ENCODE peak calls at places on chromosomes 2 and 18, in six cellular contexts. One of them, this sample, is unnamed.

GRCh38 chr2:17800219-17800618 is 16.0 kb upstream of the MSGN1 start:
- DNase-seq in suprapubic skin: no peak
- DNase-seq in HCT116: no peak
- DNase-seq in H54: no peak
- DNase-seq in IMR-90: peak
- DNase-seq in uterus: no peak
- DNase-seq in this sample: no peak

GRCh38 chr2:63444565-63445288 is 143.6 kb downstream of the WDPCP start:
- DNase-seq in uterus: no peak
- DNase-seq in suprapubic skin: no peak
- DNase-seq in IMR-90: no peak
- DNase-seq in HCT116: no peak
- DNase-seq in H54: no peak
- DNase-seq in this sample: no peak

GRCh38 chr18:28514699-28515098 is 337.8 kb upstream of the CDH2 start:
- DNase-seq in uterus: no peak
- DNase-seq in suprapubic skin: no peak
- DNase-seq in H54: no peak
- DNase-seq in HCT116: no peak
- DNase-seq in IMR-90: no peak
- DNase-seq in this sample: no peak

GRCh38 chr2:222998459-222998858 is 53.5 kb upstream of the KCNE4 start:
- DNase-seq in IMR-90: no peak
- DNase-seq in suprapubic skin: no peak
- DNase-seq in H54: no peak
- DNase-seq in HCT116: no peak
- DNase-seq in uterus: no peak
- DNase-seq in this sample: no peak

GRCh38 chr2:3626118-3626816 is 31.4 kb downstream of the COLEC11 start:
- DNase-seq in HCT116: no peak
- DNase-seq in suprapubic skin: no peak
- DNase-seq in IMR-90: peak
- DNase-seq in H54: no peak
- DNase-seq in uterus: no peak
- DNase-seq in this sample: no peak

GRCh38 chr2:19046986-19047780 is 311.2 kb downstream of the OSR1 start:
- DNase-seq in uterus: peak
- DNase-seq in HCT116: no peak
- DNase-seq in IMR-90: peak
- DNase-seq in H54: no peak
- DNase-seq in suprapubic skin: no peak
- DNase-seq in this sample: no peak

GRCh38 chr18:616380-616995 is 19.7 kb downstream of the CLUL1 start:
- DNase-seq in HCT116: peak
- DNase-seq in suprapubic skin: no peak
- DNase-seq in H54: no peak
- DNase-seq in IMR-90: peak
- DNase-seq in uterus: no peak
- DNase-seq in this sample: no peak

GRCh38 chr18:73545497-73545896 is 602.1 kb downstream of the FBXO15 start:
- DNase-seq in IMR-90: peak
- DNase-seq in HCT116: no peak
- DNase-seq in suprapubic skin: no peak
- DNase-seq in H54: no peak
- DNase-seq in uterus: no peak
- DNase-seq in this sample: no peak

GRCh38 chr2:105287692-105288091 is 41.8 kb downstream of the TGFBRAP1 start:
- DNase-seq in H54: peak
- DNase-seq in suprapubic skin: no peak
- DNase-seq in IMR-90: peak
- DNase-seq in HCT116: peak
- DNase-seq in uterus: no peak
- DNase-seq in this sample: no peak

GRCh38 chr2:26811791-26812454 is 26.1 kb downstream of the CENPA start:
- DNase-seq in HCT116: no peak
- DNase-seq in suprapubic skin: peak
- DNase-seq in uterus: no peak
- DNase-seq in IMR-90: no peak
- DNase-seq in H54: no peak
- DNase-seq in this sample: no peak

GRCh38 chr2:9613291-9613690 is 17.5 kb downstream of the YWHAQ start:
- DNase-seq in H54: no peak
- DNase-seq in HCT116: no peak
- DNase-seq in IMR-90: peak
- DNase-seq in uterus: no peak
- DNase-seq in suprapubic skin: no peak
- DNase-seq in this sample: no peak

GRCh38 chr2:129877795-129878775 is 101.4 kb upstream of the RAB6C start:
- DNase-seq in HCT116: no peak
- DNase-seq in suprapubic skin: peak
- DNase-seq in IMR-90: peak
- DNase-seq in uterus: peak
- DNase-seq in H54: peak
- DNase-seq in this sample: no peak

GRCh38 chr2:173214213-173214612 is 138.6 kb downstream of the MAP3K20 start:
- DNase-seq in suprapubic skin: no peak
- DNase-seq in H54: no peak
- DNase-seq in IMR-90: no peak
- DNase-seq in uterus: no peak
- DNase-seq in HCT116: no peak
- DNase-seq in this sample: no peak

GRCh38 chr2:10382313-10383061 is 65.6 kb downstream of the ODC1 start:
- DNase-seq in IMR-90: no peak
- DNase-seq in suprapubic skin: no peak
- DNase-seq in H54: no peak
- DNase-seq in HCT116: no peak
- DNase-seq in uterus: no peak
- DNase-seq in this sample: peak

GRCh38 chr2:212968284-212969081 is 182.9 kb downstream of the IKZF2 start:
- DNase-seq in HCT116: no peak
- DNase-seq in IMR-90: no peak
- DNase-seq in H54: no peak
- DNase-seq in uterus: no peak
- DNase-seq in suprapubic skin: no peak
- DNase-seq in this sample: no peak

GRCh38 chr18:67428148-67428547 is 88.4 kb downstream of the DSEL start:
- DNase-seq in IMR-90: peak
- DNase-seq in HCT116: no peak
- DNase-seq in H54: no peak
- DNase-seq in uterus: no peak
- DNase-seq in suprapubic skin: no peak
- DNase-seq in this sample: no peak

GRCh38 chr2:158502984-158503383 is 46.2 kb downstream of the PKP4 start:
- DNase-seq in uterus: no peak
- DNase-seq in H54: peak
- DNase-seq in suprapubic skin: no peak
- DNase-seq in IMR-90: peak
- DNase-seq in HCT116: no peak
- DNase-seq in this sample: no peak

GRCh38 chr18:43662657-43663056 is 385.4 kb upstream of the SYT4 start:
- DNase-seq in HCT116: no peak
- DNase-seq in IMR-90: peak
- DNase-seq in uterus: no peak
- DNase-seq in H54: no peak
- DNase-seq in suprapubic skin: no peak
- DNase-seq in this sample: no peak

GRCh38 chr2:109644571-109645275 is 30.6 kb downstream of the SOWAHC start:
- DNase-seq in H54: no peak
- DNase-seq in uterus: no peak
- DNase-seq in suprapubic skin: no peak
- DNase-seq in IMR-90: no peak
- DNase-seq in HCT116: no peak
- DNase-seq in this sample: peak
- TF ChIP-seq POLR2A in H54: no peak
- TF ChIP-seq POLR2A in uterus: no peak
- TF ChIP-seq POLR2A in suprapubic skin: no peak
- TF ChIP-seq POLR2A in IMR-90: no peak
- TF ChIP-seq POLR2A in HCT116: no peak
- TF ChIP-seq POLR2A in this sample: no peak

GRCh38 chr2:231713738-231714638 is 5.7 kb downstream of the PTMA start:
- DNase-seq in uterus: peak
- DNase-seq in suprapubic skin: peak
- DNase-seq in H54: peak
- DNase-seq in HCT116: peak
- DNase-seq in IMR-90: peak
- DNase-seq in this sample: peak
- TF ChIP-seq POLR2A in uterus: no peak
- TF ChIP-seq POLR2A in suprapubic skin: no peak
- TF ChIP-seq POLR2A in H54: no peak
- TF ChIP-seq POLR2A in HCT116: no peak
- TF ChIP-seq POLR2A in IMR-90: peak
- TF ChIP-seq POLR2A in this sample: peak

GRCh38 chr2:69177785-69178636 is 165.0 kb downstream of the ANTXR1 start:
- DNase-seq in uterus: peak
- DNase-seq in H54: peak
- DNase-seq in suprapubic skin: peak
- DNase-seq in HCT116: peak
- DNase-seq in IMR-90: peak
- DNase-seq in this sample: peak
- TF ChIP-seq POLR2A in uterus: peak
- TF ChIP-seq POLR2A in H54: no peak
- TF ChIP-seq POLR2A in suprapubic skin: no peak
- TF ChIP-seq POLR2A in HCT116: no peak
- TF ChIP-seq POLR2A in IMR-90: peak
- TF ChIP-seq POLR2A in this sample: no peak

GRCh38 chr2:151354807-151355206 is 2.6 kb upstream of the TNFAIP6 start:
- DNase-seq in H54: no peak
- DNase-seq in suprapubic skin: no peak
- DNase-seq in uterus: no peak
- DNase-seq in IMR-90: no peak
- DNase-seq in HCT116: no peak
- DNase-seq in this sample: peak

GRCh38 chr2:151359768-151360167 is 2.4 kb downstream of the TNFAIP6 start:
- DNase-seq in IMR-90: no peak
- DNase-seq in HCT116: no peak
- DNase-seq in H54: no peak
- DNase-seq in uterus: no peak
- DNase-seq in suprapubic skin: no peak
- DNase-seq in this sample: no peak

GRCh38 chr2:151361674-151362380 is 4.4 kb downstream of the TNFAIP6 start:
- DNase-seq in HCT116: no peak
- DNase-seq in H54: no peak
- DNase-seq in suprapubic skin: no peak
- DNase-seq in IMR-90: no peak
- DNase-seq in uterus: no peak
- DNase-seq in this sample: no peak

GRCh38 chr2:151357359-151357758 is at the start of gene TNFAIP6:
- DNase-seq in uterus: peak
- DNase-seq in IMR-90: peak
- DNase-seq in H54: no peak
- DNase-seq in HCT116: no peak
- DNase-seq in suprapubic skin: no peak
- DNase-seq in this sample: no peak
- TF ChIP-seq POLR2A in uterus: no peak
- TF ChIP-seq POLR2A in IMR-90: peak
- TF ChIP-seq POLR2A in H54: no peak
- TF ChIP-seq POLR2A in HCT116: no peak
- TF ChIP-seq POLR2A in suprapubic skin: peak
- TF ChIP-seq POLR2A in this sample: no peak

GRCh38 chr2:71466301-71467179 is 13.2 kb downstream of the DYSF start:
- DNase-seq in uterus: no peak
- DNase-seq in H54: peak
- DNase-seq in IMR-90: no peak
- DNase-seq in HCT116: no peak
- DNase-seq in suprapubic skin: no peak
- DNase-seq in this sample: no peak
- TF ChIP-seq POLR2A in uterus: no peak
- TF ChIP-seq POLR2A in H54: peak
- TF ChIP-seq POLR2A in IMR-90: no peak
- TF ChIP-seq POLR2A in HCT116: no peak
- TF ChIP-seq POLR2A in suprapubic skin: no peak
- TF ChIP-seq POLR2A in this sample: no peak